ENCODE peak calls at places on chromosomes 7 and 10, in five cellular contexts. One of them, this sample, is unnamed.

GRCh38 chr10:77738496-77739158 is 101.0 kb upstream of the KCNMA1 start:
- DNase-seq in lower lobe of right lung: no peak
- DNase-seq in RWPE1: no peak
- DNase-seq in fibroblast of lung: no peak
- DNase-seq in A549: no peak
- DNase-seq in this sample: no peak

GRCh38 chr10:110265573-110266193 is 39.0 kb downstream of the SMNDC1 start:
- DNase-seq in lower lobe of right lung: no peak
- DNase-seq in RWPE1: no peak
- DNase-seq in fibroblast of lung: no peak
- DNase-seq in A549: no peak
- DNase-seq in this sample: no peak

GRCh38 chr7:99693427-99694200 is 13.8 kb upstream of the CYP3A5 start:
- DNase-seq in lower lobe of right lung: peak; percentile 59
- DNase-seq in RWPE1: no peak
- DNase-seq in fibroblast of lung: no peak
- DNase-seq in A549: no peak
- DNase-seq in this sample: no peak

GRCh38 chr7:23396222-23396621 is 74.1 kb downstream of the IGF2BP3 start:
- DNase-seq in lower lobe of right lung: no peak
- DNase-seq in RWPE1: no peak
- DNase-seq in fibroblast of lung: peak; percentile 88
- DNase-seq in A549: no peak
- DNase-seq in this sample: no peak

GRCh38 chr7:27108390-27109127 is 6.1 kb upstream of the HOXA2 start:
- DNase-seq in lower lobe of right lung: peak; percentile 54
- DNase-seq in RWPE1: no peak
- DNase-seq in fibroblast of lung: peak; percentile 82
- DNase-seq in A549: no peak
- DNase-seq in this sample: no peak

GRCh38 chr7:135147341-135147898 is 452 bp upstream of the TMEM140 start:
- DNase-seq in lower lobe of right lung: no peak
- DNase-seq in RWPE1: no peak
- DNase-seq in fibroblast of lung: peak; percentile 74
- DNase-seq in A549: no peak
- DNase-seq in this sample: no peak

GRCh38 chr7:156058248-156058647 is 246.0 kb upstream of the SHH start:
- DNase-seq in lower lobe of right lung: no peak
- DNase-seq in RWPE1: no peak
- DNase-seq in fibroblast of lung: no peak
- DNase-seq in A549: no peak
- DNase-seq in this sample: no peak

GRCh38 chr7:124784879-124785818 is 19.6 kb upstream of the GPR37 start:
- DNase-seq in lower lobe of right lung: no peak
- DNase-seq in RWPE1: peak; percentile 34
- DNase-seq in fibroblast of lung: peak; percentile 85
- DNase-seq in A549: peak; percentile 21
- DNase-seq in this sample: no peak

GRCh38 chr10:110398419-110399162 is 93.9 kb upstream of the SMNDC1 start:
- DNase-seq in lower lobe of right lung: peak; percentile 58
- DNase-seq in RWPE1: peak; percentile 100
- DNase-seq in fibroblast of lung: peak; percentile 97
- DNase-seq in A549: peak; percentile 98
- DNase-seq in this sample: peak; percentile 89

GRCh38 chr10:102401735-102402511 is 6.4 kb downstream of the NFKB2 start:
- DNase-seq in lower lobe of right lung: no peak
- DNase-seq in RWPE1: peak; percentile 94
- DNase-seq in fibroblast of lung: no peak
- DNase-seq in A549: peak; percentile 77
- DNase-seq in this sample: peak; percentile 65

GRCh38 chr10:65531545-65531944 is 1394.3 kb upstream of the LRRTM3 start:
- DNase-seq in lower lobe of right lung: no peak
- DNase-seq in RWPE1: no peak
- DNase-seq in fibroblast of lung: no peak
- DNase-seq in A549: no peak
- DNase-seq in this sample: no peak

GRCh38 chr7:136958016-136958415 is 89.6 kb downstream of the CHRM2 start:
- DNase-seq in lower lobe of right lung: no peak
- DNase-seq in RWPE1: no peak
- DNase-seq in fibroblast of lung: peak; percentile 47
- DNase-seq in A549: no peak
- DNase-seq in this sample: no peak

GRCh38 chr7:81339946-81340345 is 421.1 kb upstream of the SEMA3C start:
- DNase-seq in lower lobe of right lung: no peak
- DNase-seq in RWPE1: no peak
- DNase-seq in fibroblast of lung: no peak
- DNase-seq in A549: no peak
- DNase-seq in this sample: no peak

GRCh38 chr7:155810607-155811559 is 1.4 kb downstream of the SHH start:
- DNase-seq in lower lobe of right lung: peak; percentile 44
- DNase-seq in RWPE1: no peak
- DNase-seq in fibroblast of lung: no peak
- DNase-seq in A549: no peak
- DNase-seq in this sample: no peak

GRCh38 chr10:7445474-7446135 is 34.8 kb upstream of the SFMBT2 start:
- DNase-seq in lower lobe of right lung: no peak
- DNase-seq in RWPE1: no peak
- DNase-seq in fibroblast of lung: no peak
- DNase-seq in A549: no peak
- DNase-seq in this sample: no peak
- H3K27ac ChIP-seq in lower lobe of right lung: no peak overlapping the region
- H3K27ac ChIP-seq in RWPE1: no peak overlapping the region
- H3K27ac ChIP-seq in fibroblast of lung: no peak overlapping the region
- H3K27ac ChIP-seq in A549: no peak overlapping the region
- H3K27ac ChIP-seq in this sample: no peak overlapping the region

DNA sequence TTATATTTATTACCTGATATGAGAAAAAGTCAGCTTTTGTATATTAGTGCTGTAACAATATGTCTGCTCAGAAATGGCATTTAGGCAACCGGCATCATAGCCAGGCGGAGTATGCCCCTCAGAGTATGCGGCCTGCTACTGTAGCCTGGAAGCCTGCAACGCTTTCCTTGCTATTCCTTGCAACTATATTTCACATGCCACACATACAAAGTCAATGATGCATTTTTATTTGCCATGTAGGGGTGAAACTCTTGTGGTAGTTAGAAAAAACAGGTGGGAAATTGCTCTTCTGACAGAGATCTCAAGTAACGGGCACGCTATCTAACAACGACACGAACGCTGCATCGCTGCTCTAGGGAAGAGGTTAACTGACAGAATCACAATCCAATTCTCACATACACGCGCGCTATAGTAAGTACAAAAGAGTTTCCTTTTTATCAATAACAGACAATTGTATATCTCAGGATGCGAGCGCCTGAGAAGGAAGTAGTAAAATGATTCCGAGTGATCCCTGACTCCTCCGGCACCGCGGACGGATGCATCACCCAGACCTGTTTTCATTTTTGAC is 5.9 kb downstream of the EBF3 start:
- DNase-seq in lower lobe of right lung: no peak
- DNase-seq in RWPE1: no peak
- DNase-seq in fibroblast of lung: no peak
- DNase-seq in A549: no peak
- DNase-seq in this sample: peak; percentile 47
- H3K27ac ChIP-seq in lower lobe of right lung: no peak overlapping the region
- H3K27ac ChIP-seq in RWPE1: no peak overlapping the region
- H3K27ac ChIP-seq in fibroblast of lung: no peak overlapping the region
- H3K27ac ChIP-seq in A549: no peak overlapping the region
- H3K27ac ChIP-seq in this sample: no peak overlapping the region

GRCh38 chr7:90176195-90176594 is 21.9 kb downstream of the STEAP1 start:
- DNase-seq in lower lobe of right lung: no peak
- DNase-seq in RWPE1: no peak
- DNase-seq in fibroblast of lung: no peak
- DNase-seq in A549: no peak
- DNase-seq in this sample: no peak
- H3K27ac ChIP-seq in lower lobe of right lung: no peak overlapping the region
- H3K27ac ChIP-seq in RWPE1: no peak overlapping the region
- H3K27ac ChIP-seq in fibroblast of lung: no peak overlapping the region
- H3K27ac ChIP-seq in A549: peak overlapping the region; percentile 42
- H3K27ac ChIP-seq in this sample: no peak overlapping the region

DNA sequence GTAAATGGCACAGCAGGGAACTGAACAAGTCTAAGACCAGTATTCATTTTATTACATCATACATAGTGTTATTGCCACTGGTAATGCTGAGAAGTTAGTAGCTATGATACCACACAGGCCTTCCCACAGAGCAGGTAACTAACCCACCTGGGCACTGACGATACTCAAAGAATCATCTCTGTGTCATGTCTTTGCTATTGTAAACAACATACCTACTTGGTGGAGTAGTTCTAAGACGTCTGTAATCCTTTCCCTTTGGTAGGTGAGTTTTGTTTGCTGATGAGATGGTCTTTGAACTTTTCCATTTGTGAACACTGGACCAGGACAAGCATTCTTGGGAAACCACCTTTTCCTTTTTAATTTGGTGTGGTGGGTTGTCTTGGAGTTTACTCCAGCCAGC is 40.9 kb downstream of the PDSS1 start:
- DNase-seq in lower lobe of right lung: no peak
- DNase-seq in RWPE1: no peak
- DNase-seq in fibroblast of lung: no peak
- DNase-seq in A549: no peak
- DNase-seq in this sample: no peak
- H3K27ac ChIP-seq in lower lobe of right lung: no peak overlapping the region
- H3K27ac ChIP-seq in RWPE1: no peak overlapping the region
- H3K27ac ChIP-seq in fibroblast of lung: no peak overlapping the region
- H3K27ac ChIP-seq in A549: no peak overlapping the region
- H3K27ac ChIP-seq in this sample: no peak overlapping the region

DNA sequence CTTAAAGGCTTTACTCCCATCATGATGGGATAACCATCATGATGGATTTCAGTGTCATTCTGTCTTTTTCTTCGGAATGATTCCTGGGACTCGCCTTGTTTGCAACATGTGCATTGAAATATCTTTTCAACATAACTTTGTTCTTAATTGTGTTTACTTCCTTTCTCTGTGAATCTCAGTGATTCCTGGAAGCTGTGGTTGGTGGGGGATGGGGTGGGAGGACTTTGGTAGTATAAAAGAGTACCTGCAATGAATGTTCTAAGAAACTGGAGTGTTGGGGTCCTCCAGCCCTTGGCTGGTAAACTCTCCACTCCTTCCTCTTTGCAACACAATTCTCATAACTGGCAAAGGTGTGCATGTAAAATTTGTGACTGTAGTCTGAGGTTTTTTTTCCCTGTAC is 11.5 kb upstream of the SH2D4B start:
- DNase-seq in lower lobe of right lung: no peak
- DNase-seq in RWPE1: no peak
- DNase-seq in fibroblast of lung: no peak
- DNase-seq in A549: no peak
- DNase-seq in this sample: no peak
- H3K27ac ChIP-seq in lower lobe of right lung: no peak overlapping the region
- H3K27ac ChIP-seq in RWPE1: no peak overlapping the region
- H3K27ac ChIP-seq in fibroblast of lung: no peak overlapping the region
- H3K27ac ChIP-seq in A549: peak overlapping the region; percentile 76
- H3K27ac ChIP-seq in this sample: no peak overlapping the region

DNA sequence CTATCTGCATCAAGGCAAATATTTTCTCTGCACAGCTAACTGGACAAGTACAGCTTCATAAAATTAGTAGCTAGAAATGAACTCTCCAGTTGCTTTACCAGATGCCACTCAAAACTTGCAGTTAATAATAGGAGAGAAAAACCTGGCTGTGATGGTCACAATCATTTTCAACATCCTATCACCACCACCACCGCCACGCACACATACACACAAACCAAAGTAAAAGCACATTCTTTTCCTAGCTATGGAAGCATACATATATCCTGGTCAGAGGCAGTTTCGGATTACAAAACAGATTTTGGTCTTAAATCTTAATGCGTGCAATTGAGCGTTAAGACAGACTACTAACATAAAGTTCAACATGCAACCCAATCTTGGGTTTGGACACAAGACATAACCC is 1.4 kb downstream of the CACUL1 start:
- DNase-seq in lower lobe of right lung: no peak
- DNase-seq in RWPE1: no peak
- DNase-seq in fibroblast of lung: peak; percentile 44
- DNase-seq in A549: no peak
- DNase-seq in this sample: no peak
- H3K27ac ChIP-seq in lower lobe of right lung: peak overlapping the region; percentile 87
- H3K27ac ChIP-seq in RWPE1: no peak overlapping the region
- H3K27ac ChIP-seq in fibroblast of lung: peak overlapping the region; percentile 25
- H3K27ac ChIP-seq in A549: peak overlapping the region; percentile 93
- H3K27ac ChIP-seq in this sample: peak overlapping the region; percentile 84

DNA sequence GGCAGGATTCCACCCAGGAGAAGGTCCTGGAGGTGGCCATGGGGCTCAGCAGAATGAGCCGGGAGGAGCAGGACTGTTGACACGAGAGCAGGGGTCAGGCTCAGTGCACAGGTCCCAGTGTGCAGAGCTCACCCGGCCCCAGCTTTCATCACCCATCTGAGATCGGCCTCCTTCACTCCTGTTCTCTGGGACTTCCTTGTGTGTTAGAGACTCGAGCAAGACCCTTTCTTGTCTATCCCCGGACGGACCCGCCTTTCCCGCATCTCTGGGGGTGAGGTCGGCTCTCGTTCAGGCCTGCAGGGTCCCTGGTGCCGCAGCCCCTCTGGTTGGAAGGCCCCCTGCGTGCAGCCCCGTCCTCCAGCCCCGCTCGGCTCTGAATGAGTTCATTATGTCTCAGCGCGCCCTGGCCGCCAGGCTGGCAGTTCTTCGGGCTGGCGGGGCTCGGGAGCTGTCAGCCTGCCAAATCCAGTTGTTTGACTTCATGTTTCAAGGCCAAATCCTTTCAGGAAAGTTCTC is 127.9 kb downstream of the LHPP start:
- DNase-seq in lower lobe of right lung: no peak
- DNase-seq in RWPE1: no peak
- DNase-seq in fibroblast of lung: peak; percentile 31
- DNase-seq in A549: no peak
- DNase-seq in this sample: no peak
- H3K27ac ChIP-seq in lower lobe of right lung: no peak overlapping the region
- H3K27ac ChIP-seq in RWPE1: no peak overlapping the region
- H3K27ac ChIP-seq in fibroblast of lung: no peak overlapping the region
- H3K27ac ChIP-seq in A549: no peak overlapping the region
- H3K27ac ChIP-seq in this sample: no peak overlapping the region